ENCODE peak calls at places on chromosomes 13 and 19, in five cellular contexts. One of them, this sample, is unnamed. For H3K4me1, the result is how much of the 10 kb centered on the place peaks cover.

GRCh38 chr13:111908981-111909380 is 158.0 kb upstream of the SOX1 start:
- DNase-seq in A549: no peak
- DNase-seq in stomach: no peak
- DNase-seq in cardiac muscle cell: no peak
- DNase-seq in psoas muscle: no peak
- DNase-seq in this sample: no peak

GRCh38 chr13:79289557-79289956 is 116.5 kb downstream of the RBM26 start:
- DNase-seq in cardiac muscle cell: no peak
- DNase-seq in A549: no peak
- DNase-seq in psoas muscle: no peak
- DNase-seq in stomach: no peak
- DNase-seq in this sample: no peak

GRCh38 chr19:46610851-46611770 is 10.0 kb downstream of the CALM3 start:
- DNase-seq in A549: no peak
- DNase-seq in stomach: no peak
- DNase-seq in psoas muscle: peak
- DNase-seq in cardiac muscle cell: peak
- DNase-seq in this sample: no peak

GRCh38 chr13:50989476-50989875 is 79.9 kb downstream of the RNASEH2B start:
- DNase-seq in stomach: no peak
- DNase-seq in psoas muscle: peak
- DNase-seq in A549: no peak
- DNase-seq in cardiac muscle cell: peak
- DNase-seq in this sample: no peak

GRCh38 chr19:8441725-8442544 is 2.8 kb upstream of the HNRNPM start:
- DNase-seq in psoas muscle: no peak
- DNase-seq in stomach: no peak
- DNase-seq in A549: no peak
- DNase-seq in cardiac muscle cell: no peak
- DNase-seq in this sample: no peak

GRCh38 chr13:26011996-26012688 is 39.7 kb downstream of the SHISA2 start:
- DNase-seq in A549: no peak
- DNase-seq in cardiac muscle cell: peak
- DNase-seq in stomach: no peak
- DNase-seq in psoas muscle: no peak
- DNase-seq in this sample: no peak

GRCh38 chr13:54643863-54644262 is 1615.2 kb downstream of the OLFM4 start:
- DNase-seq in psoas muscle: no peak
- DNase-seq in cardiac muscle cell: no peak
- DNase-seq in stomach: no peak
- DNase-seq in A549: no peak
- DNase-seq in this sample: no peak

GRCh38 chr19:19021115-19021514 is 12.2 kb downstream of the SUGP2 start:
- DNase-seq in A549: no peak
- DNase-seq in cardiac muscle cell: peak
- DNase-seq in psoas muscle: no peak
- DNase-seq in stomach: no peak
- DNase-seq in this sample: no peak

GRCh38 chr19:32977269-32977668 is 5.2 kb downstream of the FAAP24 start:
- DNase-seq in stomach: peak
- DNase-seq in cardiac muscle cell: peak
- DNase-seq in psoas muscle: no peak
- DNase-seq in A549: peak
- DNase-seq in this sample: no peak

GRCh38 chr19:49196527-49197240 is 39.1 kb downstream of the TRPM4 start:
- DNase-seq in stomach: no peak
- DNase-seq in cardiac muscle cell: peak
- DNase-seq in A549: no peak
- DNase-seq in psoas muscle: peak
- DNase-seq in this sample: no peak

GRCh38 chr13:81393110-81393509 is 1052.2 kb upstream of the SPRY2 start:
- DNase-seq in cardiac muscle cell: no peak
- DNase-seq in psoas muscle: no peak
- DNase-seq in A549: no peak
- DNase-seq in stomach: no peak
- DNase-seq in this sample: no peak

GRCh38 chr13:23321534-23322241 is 111.8 kb downstream of the SACS start:
- DNase-seq in cardiac muscle cell: peak
- DNase-seq in stomach: no peak
- DNase-seq in psoas muscle: peak
- DNase-seq in A549: peak
- DNase-seq in this sample: peak

GRCh38 chr13:21511841-21512240 is 52.7 kb upstream of the ZDHHC20 start:
- DNase-seq in stomach: no peak
- DNase-seq in psoas muscle: no peak
- DNase-seq in A549: no peak
- DNase-seq in cardiac muscle cell: no peak
- DNase-seq in this sample: peak

GRCh38 chr13:39452412-39452811 is 150.6 kb downstream of the LHFPL6 start:
- DNase-seq in A549: no peak
- DNase-seq in psoas muscle: no peak
- DNase-seq in cardiac muscle cell: peak
- DNase-seq in stomach: no peak
- DNase-seq in this sample: no peak

GRCh38 chr13:39052944-39053343 is 14.7 kb downstream of the NHLRC3 start:
- DNase-seq in stomach: no peak
- DNase-seq in psoas muscle: no peak
- DNase-seq in cardiac muscle cell: no peak
- DNase-seq in A549: no peak
- DNase-seq in this sample: no peak

DNA sequence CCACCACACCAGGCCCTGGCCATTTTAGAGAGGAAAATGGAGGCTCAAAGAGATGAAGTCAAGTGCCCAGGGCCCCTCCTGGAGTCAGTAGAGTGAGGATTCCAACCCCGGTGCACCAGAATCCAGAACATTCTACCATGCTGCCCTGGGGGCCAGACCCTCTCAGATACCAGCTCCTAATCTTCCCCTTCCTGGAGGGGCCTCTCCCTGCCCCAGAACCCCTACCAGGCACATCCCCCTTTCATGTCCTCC is 11.1 kb downstream of the CAPN12 start:
- DNase-seq in psoas muscle: no peak
- DNase-seq in cardiac muscle cell: no peak
- DNase-seq in stomach: no peak
- DNase-seq in A549: no peak
- DNase-seq in this sample: no peak
- H3K4me1 ChIP-seq in psoas muscle: under half
- H3K4me1 ChIP-seq in cardiac muscle cell: under half
- H3K4me1 ChIP-seq in stomach: half or more
- H3K4me1 ChIP-seq in A549: half or more
- H3K4me1 ChIP-seq in this sample: under half

GRCh38 chr13:106486287-106486686 is 49.2 kb downstream of the EFNB2 start:
- DNase-seq in cardiac muscle cell: no peak
- DNase-seq in A549: no peak
- DNase-seq in stomach: no peak
- DNase-seq in psoas muscle: no peak
- DNase-seq in this sample: no peak
- H3K4me1 ChIP-seq in cardiac muscle cell: under half
- H3K4me1 ChIP-seq in A549: under half
- H3K4me1 ChIP-seq in stomach: under half
- H3K4me1 ChIP-seq in psoas muscle: under half
- H3K4me1 ChIP-seq in this sample: under half

DNA sequence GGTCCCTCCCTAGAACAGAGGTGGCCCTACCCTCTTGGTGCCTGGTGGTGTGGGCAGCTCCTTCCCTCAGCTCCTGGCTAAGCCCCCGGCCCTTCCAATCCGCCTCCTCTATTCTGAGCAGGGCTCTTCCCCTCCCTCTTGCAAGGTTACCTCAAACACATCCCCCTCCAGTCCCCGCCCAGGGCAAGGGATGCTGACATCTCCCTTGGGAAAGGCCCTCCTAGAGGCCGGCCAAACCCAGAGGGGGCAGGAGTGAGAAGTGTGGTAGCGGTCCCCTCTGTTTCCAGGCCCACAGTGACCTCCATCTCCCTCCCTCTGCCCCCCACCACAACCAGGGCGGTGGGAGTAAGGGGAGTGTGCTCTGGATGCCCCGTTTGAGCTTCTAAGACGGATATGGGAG is 2.5 kb downstream of the LINGO3 start:
- DNase-seq in A549: no peak
- DNase-seq in cardiac muscle cell: no peak
- DNase-seq in psoas muscle: no peak
- DNase-seq in stomach: no peak
- DNase-seq in this sample: no peak
- H3K4me1 ChIP-seq in A549: under half
- H3K4me1 ChIP-seq in cardiac muscle cell: under half
- H3K4me1 ChIP-seq in psoas muscle: under half
- H3K4me1 ChIP-seq in stomach: under half
- H3K4me1 ChIP-seq in this sample: under half

GRCh38 chr19:6271251-6271650 is 8.5 kb downstream of the MLLT1 start:
- DNase-seq in cardiac muscle cell: no peak
- DNase-seq in stomach: no peak
- DNase-seq in A549: no peak
- DNase-seq in psoas muscle: no peak
- DNase-seq in this sample: no peak
- H3K4me1 ChIP-seq in cardiac muscle cell: half or more
- H3K4me1 ChIP-seq in stomach: half or more
- H3K4me1 ChIP-seq in A549: under half
- H3K4me1 ChIP-seq in psoas muscle: half or more
- H3K4me1 ChIP-seq in this sample: under half

GRCh38 chr19:4428326-4428975 is 26.0 kb downstream of the CHAF1A start:
- DNase-seq in A549: no peak
- DNase-seq in psoas muscle: no peak
- DNase-seq in stomach: no peak
- DNase-seq in cardiac muscle cell: no peak
- DNase-seq in this sample: no peak

GRCh38 chr19:4430760-4431159 is 26.8 kb downstream of the UBXN6 start:
- DNase-seq in psoas muscle: no peak
- DNase-seq in A549: no peak
- DNase-seq in cardiac muscle cell: no peak
- DNase-seq in stomach: no peak
- DNase-seq in this sample: no peak

GRCh38 chr19:4432918-4433506 is 24.6 kb downstream of the UBXN6 start:
- DNase-seq in stomach: no peak
- DNase-seq in cardiac muscle cell: no peak
- DNase-seq in psoas muscle: no peak
- DNase-seq in A549: no peak
- DNase-seq in this sample: no peak

GRCh38 chr19:4431808-4432674 is 25.6 kb downstream of the UBXN6 start:
- DNase-seq in psoas muscle: no peak
- DNase-seq in A549: no peak
- DNase-seq in stomach: no peak
- DNase-seq in cardiac muscle cell: no peak
- DNase-seq in this sample: no peak

GRCh38 chr19:4429266-4430200 is 27.1 kb downstream of the CHAF1A start:
- DNase-seq in cardiac muscle cell: no peak
- DNase-seq in psoas muscle: no peak
- DNase-seq in A549: no peak
- DNase-seq in stomach: no peak
- DNase-seq in this sample: no peak
- H3K4me1 ChIP-seq in cardiac muscle cell: under half
- H3K4me1 ChIP-seq in psoas muscle: under half
- H3K4me1 ChIP-seq in A549: under half
- H3K4me1 ChIP-seq in stomach: under half
- H3K4me1 ChIP-seq in this sample: under half

DNA sequence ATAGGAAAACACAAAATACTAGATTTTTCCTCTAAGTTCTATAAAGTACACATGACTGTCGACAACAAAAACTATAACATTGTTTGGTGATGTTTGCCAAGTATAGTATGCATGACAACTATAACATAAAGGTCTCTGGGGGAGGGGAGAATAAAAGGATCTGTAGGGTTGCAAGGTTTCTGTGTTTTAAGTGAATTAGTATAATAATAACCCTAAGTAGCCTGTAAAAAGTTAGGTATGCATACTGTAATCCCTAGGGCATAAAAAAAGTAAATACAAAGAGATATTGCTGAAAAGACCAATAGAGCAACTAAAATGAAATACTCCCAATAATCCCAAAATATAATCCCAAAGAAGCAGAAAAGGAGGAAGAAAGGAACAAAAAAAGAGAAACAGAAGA is 14.6 kb downstream of the MYCBP2 start:
- DNase-seq in A549: no peak
- DNase-seq in psoas muscle: no peak
- DNase-seq in cardiac muscle cell: no peak
- DNase-seq in stomach: no peak
- DNase-seq in this sample: no peak
- H3K4me1 ChIP-seq in A549: under half
- H3K4me1 ChIP-seq in psoas muscle: under half
- H3K4me1 ChIP-seq in cardiac muscle cell: under half
- H3K4me1 ChIP-seq in stomach: half or more
- H3K4me1 ChIP-seq in this sample: under half

DNA sequence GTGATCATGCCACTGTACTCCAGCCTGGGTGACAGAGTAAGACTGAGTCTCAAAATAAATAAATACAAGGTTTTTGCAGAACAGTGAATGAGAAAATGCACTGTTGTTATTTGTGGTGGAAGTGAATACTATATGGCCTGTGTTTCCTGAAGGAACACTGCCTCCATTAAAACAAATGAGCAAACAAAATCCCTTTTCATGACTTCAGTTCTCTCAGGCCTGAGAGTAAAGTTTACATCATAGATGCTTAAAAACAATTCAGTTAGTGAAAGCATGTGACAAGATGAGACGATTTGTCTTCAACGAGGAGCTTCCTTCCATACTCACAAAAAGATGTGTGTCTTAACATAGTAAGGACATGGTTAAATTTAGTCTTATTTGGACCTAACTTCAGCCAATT is 14.4 kb downstream of the SPINT2 start:
- DNase-seq in psoas muscle: no peak
- DNase-seq in stomach: no peak
- DNase-seq in A549: no peak
- DNase-seq in cardiac muscle cell: no peak
- DNase-seq in this sample: no peak
- H3K4me1 ChIP-seq in psoas muscle: under half
- H3K4me1 ChIP-seq in stomach: half or more
- H3K4me1 ChIP-seq in A549: under half
- H3K4me1 ChIP-seq in cardiac muscle cell: under half
- H3K4me1 ChIP-seq in this sample: under half

DNA sequence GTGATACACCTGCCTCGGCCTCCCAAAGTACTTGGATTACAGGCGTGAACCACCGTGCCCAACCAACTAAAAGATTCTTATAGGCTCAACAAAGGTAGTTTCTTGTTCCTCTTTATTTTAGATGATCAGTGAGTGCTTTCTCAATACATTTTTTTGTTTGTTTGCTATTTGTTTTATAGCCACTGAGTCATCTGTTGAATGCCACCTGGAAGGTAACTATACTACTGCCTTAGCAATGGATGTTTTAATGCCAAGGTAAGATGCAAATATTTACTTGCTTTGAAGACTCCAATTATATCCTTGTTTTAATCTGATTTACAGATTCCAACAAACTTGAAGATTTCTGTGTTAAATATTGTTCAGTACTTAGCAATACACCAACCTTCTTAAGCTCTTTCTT is 2807.4 kb upstream of the PCDH20 start:
- DNase-seq in psoas muscle: no peak
- DNase-seq in A549: no peak
- DNase-seq in stomach: no peak
- DNase-seq in cardiac muscle cell: no peak
- DNase-seq in this sample: no peak
- H3K4me1 ChIP-seq in psoas muscle: under half
- H3K4me1 ChIP-seq in A549: under half
- H3K4me1 ChIP-seq in stomach: under half
- H3K4me1 ChIP-seq in cardiac muscle cell: under half
- H3K4me1 ChIP-seq in this sample: under half

GRCh38 chr19:13094771-13095392 is 7.8 kb downstream of the LYL1 start:
- DNase-seq in A549: no peak
- DNase-seq in cardiac muscle cell: no peak
- DNase-seq in psoas muscle: no peak
- DNase-seq in stomach: no peak
- DNase-seq in this sample: no peak
- H3K4me1 ChIP-seq in A549: half or more
- H3K4me1 ChIP-seq in cardiac muscle cell: under half
- H3K4me1 ChIP-seq in psoas muscle: under half
- H3K4me1 ChIP-seq in stomach: half or more
- H3K4me1 ChIP-seq in this sample: under half

This sample was measured in keratinocyte.